ENCODE peak calls at places on chromosomes 3 and 15, in six cellular contexts. Y is PC-3; Q is heart right ventricle; E is CD8-positive, alpha-beta T cell; L is gastrocnemius medialis; U is transverse colon. J is an unnamed sample. For H3K9me3 and H3K4me1, the result is how much of the 10 kb centered on the place peaks cover.

GRCh38 chr3:182626484-182627467 is 166.5 kb upstream of the ATP11B start:
- DNase-seq in Y (peak), Q (no peak), E (no peak), L (no peak), U (no peak), J (no peak)

GRCh38 chr15:49678655-49679054 is 57.8 kb downstream of the DTWD1 start:
- DNase-seq in Y (no peak), Q (no peak), E (no peak), L (no peak), U (no peak), J (no peak)

GRCh38 chr3:151580592-151580991 is 119.7 kb upstream of the IGSF10 start:
- DNase-seq in Y (no peak), Q (no peak), E (no peak), L (no peak), U (no peak), J (no peak)

GRCh38 chr3:96813134-96813819 is 1.1 kb upstream of the EPHA6 start:
- DNase-seq in Y (peak), Q (peak), E (no peak), L (peak), U (peak), J (peak)

GRCh38 chr3:125322166-125322565 is 53.0 kb downstream of the ZNF148 start:
- DNase-seq in Y (peak), Q (no peak), E (no peak), L (no peak), U (no peak), J (no peak)

GRCh38 chr15:101614761-101615160 is 37.4 kb downstream of the TM2D3 start:
- DNase-seq in Y (no peak), Q (no peak), E (no peak), L (no peak), U (no peak), J (no peak)

GRCh38 chr3:15295506-15295905 is 36.9 kb downstream of the SH3BP5 start:
- DNase-seq in Y (no peak), Q (no peak), E (no peak), L (no peak), U (no peak), J (peak)

GRCh38 chr15:89004726-89005030 is 83.6 kb upstream of the ABHD2 start:
- DNase-seq in Y (no peak), Q (no peak), E (no peak), L (peak), U (no peak), J (no peak)

GRCh38 chr3:65551945-65552344 is 486.8 kb downstream of the MAGI1 start:
- DNase-seq in Y (no peak), Q (no peak), E (no peak), L (no peak), U (no peak), J (no peak)

GRCh38 chr3:167728176-167728575 is 6.5 kb downstream of the PDCD10 start:
- DNase-seq in Y (peak), Q (no peak), E (no peak), L (no peak), U (no peak), J (no peak)

GRCh38 chr3:125003369-125003853 is 52.4 kb downstream of the HEG1 start:
- DNase-seq in Y (peak), Q (peak), E (no peak), L (peak), U (peak), J (no peak)

GRCh38 chr15:99090011-99090699 is 14.7 kb upstream of the SYNM start:
- DNase-seq in Y (no peak), Q (no peak), E (no peak), L (no peak), U (peak), J (no peak)

GRCh38 chr3:4233488-4233887 is 69.7 kb upstream of the SETMAR start:
- DNase-seq in Y (no peak), Q (no peak), E (no peak), L (no peak), U (no peak), J (no peak)

GRCh38 chr3:136856665-136857064 is 5.3 kb upstream of the NCK1 start:
- DNase-seq in Y (no peak), Q (no peak), E (no peak), L (no peak), U (no peak), J (no peak)

GRCh38 chr3:84980011-84980410 is 21.2 kb downstream of the CADM2 start:
- DNase-seq in Y (no peak), Q (no peak), E (no peak), L (peak), U (no peak), J (no peak)

GRCh38 chr3:111717601-111718000 is 122.5 kb upstream of the ZBED2 start:
- DNase-seq in Y (peak), Q (peak), E (peak), L (peak), U (peak), J (peak)

GRCh38 chr3:171556133-171556532 is 95.9 kb upstream of the TNIK start:
- DNase-seq in Y (no peak), Q (peak), E (no peak), L (no peak), U (no peak), J (no peak)

GRCh38 chr3:151156618-151157216 is 46.3 kb downstream of the GPR171 start:
- DNase-seq in Y (peak), Q (no peak), E (peak), L (no peak), U (no peak), J (no peak)

GRCh38 chr3:184801241-184801640 is 10.7 kb upstream of the VPS8 start:
- DNase-seq in Y (no peak), Q (no peak), E (no peak), L (no peak), U (no peak), J (no peak)

GRCh38 chr3:55541016-55541415 is 53.9 kb upstream of the WNT5A start:
- DNase-seq in Y (no peak), Q (no peak), E (no peak), L (no peak), U (no peak), J (no peak)

GRCh38 chr3:172616061-172616461 is 92.8 kb upstream of the TNFSF10 start:
- DNase-seq in Y (no peak), Q (no peak), E (no peak), L (no peak), U (no peak), J (no peak)

GRCh38 chr3:8767667-8768363 is 1.6 kb downstream of the OXTR start:
- DNase-seq in Y (peak), Q (no peak), E (no peak), L (no peak), U (peak), J (no peak)

GRCh38 chr3:187150599-187150998 is 11.3 kb upstream of the RPL39L start:
- DNase-seq in Y (peak), Q (no peak), E (peak), L (no peak), U (peak), J (no peak)

GRCh38 chr15:49984436-49984835 is 134.6 kb downstream of the ATP8B4 start:
- DNase-seq in Y (no peak), Q (no peak), E (no peak), L (no peak), U (no peak), J (no peak)

GRCh38 chr3:128123231-128123537 is 428 bp downstream of the RUVBL1 start:
- DNase-seq in Y (no peak), Q (no peak), E (no peak), L (no peak), U (no peak), J (no peak)

GRCh38 chr3:187120324-187120723 is 19.0 kb downstream of the RPL39L start:
- DNase-seq in Y (no peak), Q (no peak), E (no peak), L (no peak), U (no peak), J (no peak)

GRCh38 chr3:70531063-70531657 is 218.7 kb upstream of the MDFIC2 start:
- DNase-seq in Y (peak), Q (no peak), E (no peak), L (no peak), U (no peak), J (no peak)

GRCh38 chr15:82063055-82063454 is 17.2 kb upstream of the MEX3B start:
- DNase-seq in Y (no peak), Q (no peak), E (no peak), L (no peak), U (no peak), J (no peak)

GRCh38 chr15:74799843-74800558 is 12.6 kb upstream of the LMAN1L start:
- DNase-seq in Y (peak), Q (peak), E (peak), L (peak), U (peak), J (no peak)

GRCh38 chr3:162629372-162629771 is 1132.8 kb downstream of the OTOL1 start:
- DNase-seq in Y (no peak), Q (no peak), E (no peak), L (no peak), U (no peak), J (no peak)

GRCh38 chr15:56056626-56057025 is 63.2 kb upstream of the NEDD4 start:
- DNase-seq in Y (no peak), Q (no peak), E (no peak), L (no peak), U (no peak), J (no peak)

GRCh38 chr3:20056727-20057611 is 16.7 kb downstream of the KAT2B start:
- DNase-seq in Y (peak), Q (no peak), E (no peak), L (peak), U (no peak), J (no peak)

GRCh38 chr3:30516238-30516637 is 90.2 kb upstream of the TGFBR2 start:
- DNase-seq in Y (peak), Q (no peak), E (no peak), L (no peak), U (no peak), J (no peak)

GRCh38 chr3:142498397-142499180 is 50.8 kb upstream of the XRN1 start:
- DNase-seq in Y (no peak), Q (no peak), E (no peak), L (no peak), U (no peak), J (no peak)

GRCh38 chr15:65326109-65326508 is 21.6 kb downstream of the RNU5B-1 start:
- DNase-seq in Y (no peak), Q (no peak), E (no peak), L (no peak), U (no peak), J (no peak)

GRCh38 chr3:47594792-47595191 is 16.1 kb upstream of the CSPG5 start:
- DNase-seq in Y (no peak), Q (no peak), E (no peak), L (no peak), U (no peak), J (no peak)

GRCh38 chr15:89002281-89002761 is 85.9 kb upstream of the ABHD2 start:
- DNase-seq in Y (peak), Q (peak), E (no peak), L (no peak), U (peak), J (no peak)

DNA sequence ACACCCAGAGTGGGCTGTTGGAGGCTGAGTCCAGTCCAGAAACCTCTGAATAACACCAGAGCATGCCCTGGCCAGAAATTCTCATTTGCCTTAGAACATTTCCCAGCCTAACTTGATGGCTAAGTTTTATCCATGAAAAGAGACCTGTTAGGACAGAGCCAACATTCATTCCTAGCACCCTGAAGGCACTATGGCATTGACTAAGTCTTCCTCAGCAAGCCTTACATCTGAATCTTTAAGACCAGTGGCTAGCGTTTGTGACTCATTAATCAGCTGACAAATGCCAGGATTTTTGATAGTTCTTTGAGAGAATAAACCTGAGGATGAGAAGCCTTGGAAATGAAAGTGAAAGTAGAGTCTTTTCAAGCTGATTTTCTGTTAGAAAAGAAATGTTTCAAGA is 1087.1 kb upstream of the ALCAM start:
- DNase-seq in Y (peak), Q (no peak), E (no peak), L (no peak), U (no peak), J (no peak)
- H3K9me3 ChIP-seq in Y (under half), Q (under half), E (under half), L (under half), U (under half), J (under half)

GRCh38 chr3:76293856-76294255 is 508.5 kb upstream of the ZNF717 start:
- DNase-seq in Y (no peak), Q (no peak), E (no peak), L (no peak), U (no peak), J (no peak)
- H3K4me1 ChIP-seq in Y (under half), Q (under half), E (under half), L (under half), U (under half), J (under half)

DNA sequence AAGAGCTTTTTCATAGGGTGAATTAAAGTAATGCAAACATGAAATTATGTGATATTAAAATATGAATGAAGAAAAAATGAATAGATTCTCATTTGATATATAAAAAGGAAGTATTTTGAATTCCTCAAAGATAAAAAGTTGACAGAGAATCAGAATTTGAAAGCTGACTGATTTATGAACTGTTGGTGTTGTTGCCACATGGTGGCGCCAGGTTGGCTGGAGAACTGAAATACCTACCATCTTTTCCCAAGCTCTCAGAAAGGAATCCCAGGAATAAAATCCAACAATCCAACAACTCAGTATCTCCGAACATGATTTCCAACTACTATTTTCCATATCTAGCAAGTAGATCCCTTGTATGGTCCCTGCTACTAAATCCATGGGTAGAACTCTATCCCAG is 3.1 kb downstream of the MYRIP start:
- DNase-seq in Y (no peak), Q (no peak), E (no peak), L (no peak), U (peak), J (no peak)
- TF ChIP-seq CTCF in Y (peak), Q (peak), E (no peak), L (no peak), U (peak), J (peak)

GRCh38 chr15:96365781-96366525 is 35.5 kb downstream of the NR2F2 start:
- DNase-seq in Y (no peak), Q (no peak), E (no peak), L (no peak), U (no peak), J (no peak)
- H3K9me3 ChIP-seq in Y (under half), Q (under half), E (under half), L (under half), U (under half), J (under half)